ENCODE peak calls at places on chromosome 4, in six cellular contexts. B is coronary artery; J is CD4-positive, alpha-beta T cell; V is pancreas; Q is Peyer's patch; W is H9. G is an unnamed sample.

GRCh38 chr4:89055157-89056080 is 1.6 kb downstream of the FAM13A start:
- DNase-seq in B (no peak), Q (no peak), V (no peak), J (no peak), W (no peak), G (no peak)

GRCh38 chr4:97498875-97499274 is 644.4 kb downstream of the STPG2 start:
- DNase-seq in B (no peak), Q (no peak), W (no peak), J (no peak), V (no peak), G (no peak)

GRCh38 chr4:185390941-185391340 is 4.8 kb downstream of the LRP2BP start:
- DNase-seq in Q (no peak), J (no peak), B (no peak), W (no peak), V (no peak), G (no peak)

GRCh38 chr4:17817027-17817426 is 6.2 kb downstream of the NCAPG start:
- DNase-seq in V (no peak), B (no peak), Q (no peak), J (no peak), W (no peak), G (no peak)

GRCh38 chr4:8378776-8379175 is 61.7 kb downstream of the ACOX3 start:
- DNase-seq in B (no peak), Q (no peak), V (no peak), W (no peak), J (no peak), G (no peak)

GRCh38 chr4:102061133-102061532 is 270.6 kb downstream of the BANK1 start:
- DNase-seq in W (no peak), V (no peak), Q (no peak), J (no peak), B (no peak), G (no peak)

GRCh38 chr4:53480909-53481308 is 103.5 kb downstream of the FIP1L1 start:
- DNase-seq in W (no peak), B (no peak), V (no peak), J (no peak), Q (no peak), G (no peak)

GRCh38 chr4:149183638-149184037 is 632.0 kb downstream of the IQCM start:
- DNase-seq in Q (no peak), B (no peak), J (no peak), W (peak), V (no peak), G (no peak)

GRCh38 chr4:83405844-83406816 is 49.5 kb downstream of the HELQ start:
- DNase-seq in B (no peak), J (no peak), W (no peak), V (no peak), Q (no peak), G (no peak)

GRCh38 chr4:1305261-1305711 is 15.6 kb downstream of the MAEA start:
- DNase-seq in J (no peak), W (no peak), B (no peak), Q (no peak), V (no peak), G (no peak)

GRCh38 chr4:134740290-134740689 is 538.7 kb upstream of the PABPC4L start:
- DNase-seq in Q (no peak), W (no peak), J (no peak), B (no peak), V (no peak), G (no peak)

GRCh38 chr4:119151161-119151560 is 15.5 kb downstream of the MYOZ2 start:
- DNase-seq in Q (no peak), V (no peak), J (no peak), B (no peak), W (no peak), G (no peak)

GRCh38 chr4:2076908-2077534 is 17.9 kb downstream of the NAT8L start:
- DNase-seq in V (no peak), Q (no peak), W (peak), B (peak), J (no peak), G (no peak)

GRCh38 chr4:26201119-26201518 is 119.7 kb upstream of the RBPJ start:
- DNase-seq in Q (no peak), W (no peak), V (no peak), B (no peak), J (no peak), G (no peak)

GRCh38 chr4:138175337-138175794 is 66.8 kb downstream of the SLC7A11 start:
- DNase-seq in J (no peak), Q (no peak), B (no peak), W (no peak), V (peak), G (no peak)
- TF ChIP-seq CTCF in J (no peak), Q (no peak), B (no peak), W (peak), V (no peak), G (no peak)

DNA sequence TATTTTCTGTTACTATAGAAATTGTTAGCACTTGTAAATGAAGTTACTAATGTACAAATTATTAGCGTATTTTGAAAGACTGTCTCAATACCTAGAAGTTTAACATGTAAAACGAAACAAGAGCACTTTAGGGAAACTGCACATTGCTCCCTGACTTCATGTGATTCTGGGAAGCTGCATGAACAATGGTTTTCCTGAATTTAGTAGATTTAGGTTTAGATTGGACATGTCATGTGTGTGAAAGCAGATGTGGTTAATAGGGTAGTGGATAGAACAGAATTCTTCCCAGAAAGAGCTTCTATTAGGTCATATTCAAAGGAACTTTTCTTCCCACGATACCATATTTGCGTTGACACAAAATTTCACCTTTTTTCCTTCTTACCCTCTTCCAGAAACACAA is 14.9 kb upstream of the CXCL8 start:
- DNase-seq in B (no peak), J (no peak), W (no peak), Q (no peak), V (no peak), G (no peak)
- H3K27ac ChIP-seq in B (no peak), J (no peak), W (no peak), Q (no peak), V (no peak), G (no peak)

GRCh38 chr4:176277162-176277904 is 8.3 kb upstream of the ASB5 start:
- DNase-seq in B (no peak), W (peak), V (peak), J (peak), Q (no peak), G (peak)
- TF ChIP-seq CTCF in B (peak), W (peak), V (peak), J (no peak), Q (peak), G (peak)

GRCh38 chr4:138663883-138664282 is 351.7 kb upstream of the NOCT start:
- DNase-seq in Q (no peak), V (no peak), B (no peak), W (no peak), J (no peak), G (no peak)

GRCh38 chr4:138659041-138659565 is 356.5 kb upstream of the NOCT start:
- DNase-seq in B (no peak), Q (no peak), J (no peak), W (peak), V (no peak), G (no peak)

GRCh38 chr4:138659640-138660325 is 355.8 kb upstream of the NOCT start:
- DNase-seq in V (no peak), Q (no peak), J (no peak), W (peak), B (no peak), G (no peak)

GRCh38 chr4:138655970-138656369 is 359.6 kb upstream of the NOCT start:
- DNase-seq in W (no peak), Q (no peak), V (no peak), B (no peak), J (no peak), G (no peak)

DNA sequence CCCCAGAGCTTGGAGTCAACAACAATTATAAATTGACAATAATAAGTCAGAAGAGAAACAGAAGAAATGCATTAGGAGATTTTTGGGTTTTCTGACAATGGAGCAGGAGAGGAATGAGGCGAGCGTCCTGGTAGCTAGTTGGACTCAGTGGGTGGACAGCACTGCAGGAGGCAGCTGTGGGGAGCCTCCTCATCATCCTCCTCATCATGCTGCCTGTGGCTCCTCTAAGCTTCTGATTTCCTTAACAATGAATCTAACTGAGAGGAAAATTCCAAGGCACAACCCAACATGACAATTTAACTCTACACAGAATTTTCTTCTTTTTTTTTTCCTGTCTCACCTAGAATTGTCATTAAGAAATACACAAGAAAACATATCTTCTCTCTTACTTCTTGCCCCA is 357.1 kb upstream of the NOCT start:
- DNase-seq in V (no peak), B (no peak), Q (no peak), W (peak), J (no peak), G (no peak)
- H3K27ac ChIP-seq in V (no peak), B (no peak), Q (no peak), W (peak), J (no peak), G (no peak)

DNA sequence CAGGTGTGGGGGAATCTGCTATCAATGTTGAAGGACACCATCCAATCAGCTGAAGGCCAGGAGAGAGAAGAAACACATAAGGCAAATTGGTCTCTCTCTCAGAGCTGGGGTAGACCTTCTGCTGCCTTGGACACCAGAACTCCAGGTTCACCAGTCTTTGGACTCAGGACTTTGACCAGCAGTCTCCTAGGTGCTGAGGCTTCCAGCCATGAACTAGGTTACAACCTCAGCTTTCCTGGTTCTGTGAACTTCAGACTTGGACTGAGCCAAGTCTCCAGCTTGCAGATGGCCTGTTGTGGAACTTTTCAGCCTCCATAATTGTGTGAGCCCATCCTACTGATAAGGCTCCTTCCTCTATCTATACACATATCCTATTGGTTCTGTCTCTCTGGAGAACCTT is 20.6 kb upstream of the BBS12 start:
- DNase-seq in J (no peak), B (no peak), V (no peak), Q (no peak), W (no peak), G (no peak)
- TF ChIP-seq CTCF in J (no peak), B (no peak), V (no peak), Q (no peak), W (no peak), G (no peak)

GRCh38 chr4:6961496-6962210 is 52.0 kb downstream of the TBC1D14 start:
- DNase-seq in J (no peak), W (no peak), B (no peak), Q (peak), V (no peak), G (no peak)
- H3K27ac ChIP-seq in J (no peak), W (no peak), B (no peak), Q (no peak), V (no peak), G (no peak)

DNA sequence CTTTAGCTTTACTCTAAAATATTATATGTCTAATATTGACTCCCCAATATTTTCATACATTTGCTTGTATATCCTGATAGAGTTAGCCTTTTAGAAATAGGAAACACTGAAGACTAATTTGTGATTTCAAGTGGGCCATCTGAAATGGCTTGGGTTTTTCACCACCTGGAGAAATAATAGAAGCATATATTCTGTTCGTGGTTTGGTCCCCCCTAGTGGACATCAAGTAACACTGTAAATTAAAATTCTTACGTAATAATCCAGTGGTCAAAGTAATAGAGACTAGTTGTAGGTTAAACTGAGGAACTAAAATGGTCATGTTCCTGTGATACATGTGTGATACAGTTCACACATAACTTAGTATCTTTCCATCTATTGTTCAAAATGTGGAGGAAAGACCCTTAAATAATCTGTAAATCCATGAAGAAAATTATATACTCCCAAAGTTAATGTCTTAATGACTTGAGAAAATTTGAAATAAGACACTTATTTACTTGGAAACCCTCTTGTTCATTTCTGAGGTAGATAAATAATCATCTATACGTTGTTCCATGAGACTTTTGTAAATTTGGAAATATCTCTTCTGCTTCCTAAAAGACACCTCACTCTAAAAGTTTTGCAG is 79.8 kb upstream of the SMARCAD1 start:
- DNase-seq in J (no peak), W (no peak), Q (no peak), V (no peak), B (no peak), G (no peak)
- TF ChIP-seq CTCF in J (no peak), W (peak), Q (peak), V (peak), B (no peak), G (peak)